ENCODE peak calls at places on chromosomes 2 and 18, in nine cellular contexts. Z, F, K, Y, X, Q, U, S and G are unnamed samples.

GRCh38 chr2:62597323-62597722 is 91.3 kb upstream of the TMEM17 start:
- DNase-seq in Z (no peak), F (no peak), K (peak; percentile 64), Y (no peak), X (no peak), Q (no peak), U (no peak), S (no peak), G (no peak)

GRCh38 chr2:208265371-208265806 is 666 bp upstream of the PIKFYVE start:
- DNase-seq in Z (peak; percentile 30), F (no peak), K (peak; percentile 53), Y (peak; percentile 28), X (no peak), Q (peak; percentile 85), U (peak; percentile 15), S (no peak), G (no peak)

GRCh38 chr2:10520154-10520553 is 72.0 kb upstream of the ODC1 start:
- DNase-seq in Z (no peak), F (no peak), K (no peak), Y (no peak), X (no peak), Q (no peak), U (no peak), S (no peak), G (no peak)

GRCh38 chr2:144520718-144521487 is 984 bp upstream of the ZEB2 start:
- DNase-seq in Z (no peak), F (no peak), K (peak; percentile 62), Y (no peak), X (no peak), Q (no peak), U (no peak), S (no peak), G (no peak)

GRCh38 chr2:172196768-172197322 is 94.1 kb upstream of the DLX2 start:
- DNase-seq in Z (no peak), F (peak; percentile 65), K (peak; percentile 85), Y (no peak), X (peak; percentile 46), Q (peak; percentile 79), U (no peak), S (no peak), G (no peak)

GRCh38 chr2:8983571-8983970 is 19.9 kb downstream of the MBOAT2 start:
- DNase-seq in Z (no peak), F (no peak), K (no peak), Y (no peak), X (no peak), Q (no peak), U (no peak), S (no peak), G (no peak)

GRCh38 chr2:174004311-174004695 is 39.1 kb upstream of the SP3 start:
- DNase-seq in Z (no peak), F (no peak), K (no peak), Y (no peak), X (no peak), Q (no peak), U (no peak), S (no peak), G (no peak)

GRCh38 chr18:31750259-31750658 is 10.4 kb downstream of the SLC25A52 start:
- DNase-seq in Z (no peak), F (no peak), K (no peak), Y (no peak), X (no peak), Q (no peak), U (no peak), S (no peak), G (no peak)

GRCh38 chr18:55401638-55402191 is 186.3 kb downstream of the TCF4 start:
- DNase-seq in Z (peak; percentile 2), F (no peak), K (peak; percentile 87), Y (peak; percentile 40), X (no peak), Q (no peak), U (no peak), S (peak; percentile 33), G (no peak)

GRCh38 chr2:218284106-218284811 is 8.0 kb downstream of the TMBIM1 start:
- DNase-seq in Z (no peak), F (no peak), K (peak; percentile 80), Y (peak; percentile 75), X (peak; percentile 71), Q (no peak), U (no peak), S (no peak), G (no peak)

GRCh38 chr18:54774423-54774822 is 53.9 kb upstream of the RAB27B start:
- DNase-seq in Z (no peak), F (no peak), K (peak; percentile 41), Y (no peak), X (no peak), Q (no peak), U (no peak), S (no peak), G (no peak)

GRCh38 chr2:221549143-221549542 is 23.0 kb downstream of the EPHA4 start:
- DNase-seq in Z (no peak), F (no peak), K (peak; percentile 44), Y (no peak), X (no peak), Q (no peak), U (no peak), S (no peak), G (no peak)

GRCh38 chr2:167490394-167490793 is 602.1 kb downstream of the XIRP2 start:
- DNase-seq in Z (no peak), F (no peak), K (no peak), Y (no peak), X (no peak), Q (no peak), U (no peak), S (no peak), G (no peak)

DNA sequence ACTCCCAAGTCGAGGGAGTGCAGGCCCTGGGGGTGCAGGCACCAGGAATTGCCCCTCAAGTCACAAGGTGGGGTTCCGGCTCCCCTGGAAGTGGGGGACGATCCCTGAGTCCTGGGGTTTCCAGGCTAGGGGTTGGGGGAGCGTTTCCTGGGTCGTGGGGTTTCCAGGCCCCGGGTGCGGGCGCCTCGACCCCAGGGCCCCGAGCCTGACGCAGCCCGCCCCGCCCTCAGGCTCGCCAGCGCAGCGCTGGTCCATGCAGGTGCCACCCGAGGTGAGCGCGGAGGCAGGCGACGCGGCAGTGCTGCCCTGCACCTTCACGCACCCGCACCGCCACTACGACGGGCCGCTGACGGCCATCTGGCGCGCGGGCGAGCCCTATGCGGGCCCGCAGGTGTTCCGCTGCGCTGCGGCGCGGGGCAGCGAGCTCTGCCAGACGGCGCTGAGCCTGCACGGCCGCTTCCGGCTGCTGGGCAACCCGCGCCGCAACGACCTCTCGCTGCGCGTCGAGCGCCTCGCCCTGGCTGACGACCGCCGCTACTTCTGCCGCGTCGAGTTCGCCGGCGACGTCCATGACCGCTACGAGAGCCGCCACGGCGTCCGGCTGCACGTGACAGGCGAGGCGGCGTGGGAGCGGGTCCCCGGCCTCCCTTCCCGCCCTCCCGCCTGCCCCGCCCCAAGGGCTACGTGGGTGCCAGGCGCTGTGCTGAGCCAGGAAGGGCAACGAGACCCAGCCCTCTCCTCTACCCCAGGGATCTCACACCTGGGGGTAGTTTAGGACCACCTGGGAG is 12.0 kb downstream of the SIGLEC15 start:
- DNase-seq in Z (no peak), F (peak; percentile 83), K (no peak), Y (peak; percentile 41), X (peak; percentile 60), Q (peak; percentile 89), U (no peak), S (no peak), G (no peak)
- TF ChIP-seq CTCF in Z (no peak), F (no peak), K (no peak), Y (no peak), X (no peak), Q (no peak), U (peak; percentile 25), S (no peak), G (no peak)

DNA sequence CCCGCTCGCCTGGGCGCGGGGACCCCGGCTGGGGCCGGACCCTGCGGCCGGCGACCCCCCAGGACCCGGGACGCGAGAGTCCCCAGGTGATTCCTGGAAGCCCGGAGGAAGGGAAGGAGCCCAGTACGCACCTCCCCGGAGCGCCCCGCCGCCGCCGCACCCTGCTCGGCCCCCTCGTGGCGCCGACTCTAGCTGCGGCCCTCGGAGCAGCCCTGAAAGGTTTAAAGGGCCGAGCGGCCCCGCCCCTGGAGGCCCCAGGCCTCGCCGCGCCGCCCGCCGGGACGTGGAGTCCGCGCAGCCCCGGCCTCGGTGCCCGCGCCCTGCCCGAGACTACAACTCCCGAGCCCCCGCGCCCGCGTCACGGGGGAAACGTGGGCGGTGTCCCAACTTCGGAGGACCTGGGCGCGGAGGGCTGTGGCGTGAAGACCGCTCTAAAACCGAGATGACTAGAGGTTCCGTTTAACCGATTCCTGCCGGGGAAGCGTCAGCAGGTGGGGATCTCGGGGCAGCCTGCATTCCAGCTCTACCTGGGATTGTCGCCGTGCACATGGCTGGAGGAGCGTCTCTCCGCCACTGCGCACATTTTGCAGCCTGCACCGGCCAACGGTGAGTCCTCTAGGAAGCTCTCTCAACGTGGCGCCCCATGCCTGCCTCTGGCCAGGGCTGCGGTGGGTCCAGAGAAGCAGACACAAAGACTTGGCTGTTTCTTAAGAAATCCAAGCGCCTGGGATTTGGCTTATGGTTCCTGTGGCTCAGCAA is at the start of gene TMEM150A:
- DNase-seq in Z (peak; percentile 87), F (peak; percentile 97), K (peak; percentile 80), Y (peak; percentile 97), X (peak; percentile 96), Q (peak; percentile 99), U (peak; percentile 83), S (peak; percentile 92), G (no peak)
- TF ChIP-seq POLR2A in Z (no peak), F (peak; percentile 97), K (peak; percentile 70), Y (peak; percentile 90), X (no peak), Q (peak; percentile 92), U (peak; percentile 63), S (peak; percentile 67), G (peak; percentile 77)

GRCh38 chr18:35458677-35459441 is 38.9 kb downstream of the INO80C start:
- DNase-seq in Z (peak; percentile 86), F (peak; percentile 85), K (peak; percentile 79), Y (peak; percentile 35), X (peak; percentile 55), Q (peak; percentile 86), U (peak; percentile 43), S (no peak), G (no peak)
- H3K4me1 ChIP-seq in Z (peaks cover 35% of the 10 kb centered on the region), F (peaks cover 59% of the 10 kb centered on the region), K (peaks cover 28% of the 10 kb centered on the region), Y (no peaks in the 10 kb centered on the region), X (peaks cover 28% of the 10 kb centered on the region), Q (peaks cover 27% of the 10 kb centered on the region), U (peaks cover 86% of the 10 kb centered on the region), S (no peaks in the 10 kb centered on the region), G (peaks cover 14% of the 10 kb centered on the region)

GRCh38 chr2:3000968-3001367 is 376.6 kb downstream of the EIPR1 start:
- DNase-seq in Z (no peak), F (no peak), K (no peak), Y (no peak), X (no peak), Q (no peak), U (no peak), S (no peak), G (no peak)

GRCh38 chr2:3005859-3006258 is 371.8 kb downstream of the EIPR1 start:
- DNase-seq in Z (no peak), F (no peak), K (no peak), Y (no peak), X (no peak), Q (no peak), U (no peak), S (no peak), G (no peak)

GRCh38 chr2:3007135-3007534 is 370.5 kb downstream of the EIPR1 start:
- DNase-seq in Z (no peak), F (no peak), K (no peak), Y (no peak), X (no peak), Q (no peak), U (no peak), S (no peak), G (no peak)

GRCh38 chr2:3001595-3002184 is 375.9 kb downstream of the EIPR1 start:
- DNase-seq in Z (no peak), F (no peak), K (no peak), Y (peak; percentile 43), X (no peak), Q (no peak), U (no peak), S (no peak), G (no peak)
- TF ChIP-seq CTCF in Z (peak; percentile 60), F (peak; percentile 43), K (no peak), Y (no peak), X (no peak), Q (no peak), U (peak; percentile 31), S (no peak), G (no peak)